ENCODE peak calls at places on chromosomes 12 and 14, in seven cellular contexts. I, Q, P, X, N, W and G are unnamed samples.

GRCh38 chr12:19431407-19432308 is 7.6 kb upstream of the AEBP2 start:
- DNase-seq in I (no peak), Q (no peak), P (no peak), X (peak), N (no peak), W (no peak), G (peak)

GRCh38 chr14:52031781-52032180 is 37.1 kb downstream of the NID2 start:
- DNase-seq in I (no peak), Q (no peak), P (no peak), X (peak), N (peak), W (peak), G (peak)

GRCh38 chr12:106345739-106346138 is 11.8 kb upstream of the POLR3B start:
- DNase-seq in I (no peak), Q (no peak), P (no peak), X (peak), N (no peak), W (no peak), G (peak)

GRCh38 chr12:94872007-94872653 is 131.4 kb downstream of the NDUFA12 start:
- DNase-seq in I (no peak), Q (no peak), P (no peak), X (no peak), N (no peak), W (no peak), G (no peak)

GRCh38 chr12:30923057-30923456 is 3.5 kb upstream of the TSPAN11 start:
- DNase-seq in I (no peak), Q (no peak), P (no peak), X (no peak), N (no peak), W (no peak), G (no peak)

GRCh38 chr14:24392327-24393098 is 6.3 kb upstream of the NYNRIN start:
- DNase-seq in I (no peak), Q (no peak), P (no peak), X (peak), N (no peak), W (no peak), G (peak)

GRCh38 chr14:101186544-101186943 is 283.0 kb upstream of the RTL1 start:
- DNase-seq in I (no peak), Q (no peak), P (no peak), X (no peak), N (no peak), W (no peak), G (no peak)

GRCh38 chr14:101122114-101122854 is 218.8 kb upstream of the RTL1 start:
- DNase-seq in I (no peak), Q (no peak), P (no peak), X (no peak), N (no peak), W (peak), G (no peak)

GRCh38 chr12:87520968-87521367 is 508.2 kb downstream of the C12orf50 start:
- DNase-seq in I (no peak), Q (no peak), P (no peak), X (no peak), N (no peak), W (no peak), G (no peak)

GRCh38 chr14:32984531-32984930 is 45.9 kb downstream of the NPAS3 start:
- DNase-seq in I (no peak), Q (no peak), P (no peak), X (no peak), N (no peak), W (no peak), G (no peak)

GRCh38 chr12:87425942-87426554 is 603.2 kb downstream of the C12orf50 start:
- DNase-seq in I (no peak), Q (no peak), P (no peak), X (peak), N (no peak), W (no peak), G (no peak)

GRCh38 chr12:40692617-40693502 is 621 bp downstream of the CNTN1 start:
- DNase-seq in I (no peak), Q (no peak), P (no peak), X (no peak), N (peak), W (peak), G (no peak)

GRCh38 chr14:43475762-43476161 is 1031.3 kb downstream of the FSCB start:
- DNase-seq in I (no peak), Q (no peak), P (no peak), X (no peak), N (no peak), W (no peak), G (no peak)

GRCh38 chr14:24051789-24052655 is at the start of gene CARMIL3:
- DNase-seq in I (peak), Q (peak), P (no peak), X (peak), N (peak), W (peak), G (peak)

GRCh38 chr12:62625238-62625637 is 158.6 kb downstream of the MON2 start:
- DNase-seq in I (no peak), Q (no peak), P (no peak), X (peak), N (no peak), W (no peak), G (no peak)

GRCh38 chr14:47948981-47949380 is 273.6 kb upstream of the MDGA2 start:
- DNase-seq in I (no peak), Q (no peak), P (no peak), X (no peak), N (no peak), W (no peak), G (no peak)

GRCh38 chr12:115232455-115233156 is 548.6 kb upstream of the TBX3 start:
- DNase-seq in I (no peak), Q (no peak), P (no peak), X (peak), N (no peak), W (no peak), G (peak)

GRCh38 chr14:96754162-96754844 is 42.9 kb upstream of the VRK1 start:
- DNase-seq in I (no peak), Q (no peak), P (no peak), X (no peak), N (no peak), W (no peak), G (no peak)

GRCh38 chr14:73058923-73059311 is 583 bp downstream of the RBM25 start:
- DNase-seq in I (no peak), Q (no peak), P (no peak), X (peak), N (no peak), W (no peak), G (no peak)

GRCh38 chr14:92516966-92517350 is 3.4 kb downstream of the RIN3 start:
- DNase-seq in I (peak), Q (no peak), P (peak), X (no peak), N (no peak), W (no peak), G (no peak)

GRCh38 chr12:92624236-92624635 is 78.6 kb upstream of the PLEKHG7 start:
- DNase-seq in I (no peak), Q (no peak), P (no peak), X (peak), N (no peak), W (no peak), G (peak)

GRCh38 chr14:102539544-102540309 is 30.2 kb upstream of the ANKRD9 start:
- DNase-seq in I (no peak), Q (no peak), P (no peak), X (peak), N (peak), W (peak), G (peak)

GRCh38 chr12:20601668-20602280 is 93.4 kb upstream of the SLCO1C1 start:
- DNase-seq in I (no peak), Q (no peak), P (no peak), X (peak), N (no peak), W (no peak), G (peak)

GRCh38 chr14:49969961-49970360 is 77.1 kb downstream of the ARF6 start:
- DNase-seq in I (no peak), Q (no peak), P (no peak), X (no peak), N (no peak), W (no peak), G (no peak)

GRCh38 chr12:106300761-106301160 is 1.8 kb upstream of the TCP11L2 start:
- DNase-seq in I (no peak), Q (no peak), P (no peak), X (no peak), N (no peak), W (no peak), G (no peak)

GRCh38 chr14:75518625-75519024 is 3.6 kb upstream of the BATF start:
- DNase-seq in I (no peak), Q (no peak), P (no peak), X (no peak), N (no peak), W (no peak), G (peak)

GRCh38 chr12:99281277-99281676 is 366.3 kb upstream of the GARIN6 start:
- DNase-seq in I (no peak), Q (no peak), P (no peak), X (peak), N (no peak), W (no peak), G (no peak)

GRCh38 chr12:116319851-116320621 is 42.5 kb upstream of the MED13L start:
- DNase-seq in I (no peak), Q (no peak), P (no peak), X (peak), N (peak), W (peak), G (peak)

GRCh38 chr14:67335781-67336180 is 23.8 kb downstream of the ATP6V1D start:
- DNase-seq in I (no peak), Q (no peak), P (no peak), X (peak), N (no peak), W (no peak), G (no peak)

GRCh38 chr12:2345902-2346301 is 293.1 kb downstream of the CACNA1C start:
- DNase-seq in I (no peak), Q (no peak), P (no peak), X (no peak), N (no peak), W (no peak), G (no peak)

GRCh38 chr12:132308311-132309161 is 20.9 kb downstream of the GALNT9 start:
- DNase-seq in I (no peak), Q (no peak), P (no peak), X (no peak), N (peak), W (peak), G (no peak)

GRCh38 chr12:51951843-51952722 is 584 bp downstream of the ACVR1B start:
- DNase-seq in I (peak), Q (peak), P (no peak), X (no peak), N (peak), W (peak), G (peak)

GRCh38 chr12:46711756-46712155 is 114.0 kb downstream of the SLC38A4 start:
- DNase-seq in I (no peak), Q (no peak), P (no peak), X (no peak), N (no peak), W (no peak), G (peak)

GRCh38 chr12:130339946-130340345 is 2.3 kb downstream of the PIWIL1 start:
- DNase-seq in I (no peak), Q (no peak), P (no peak), X (no peak), N (no peak), W (no peak), G (no peak)